ENCODE peak calls at places on chromosome X, in ten cellular contexts. M, X, B, I, P, E, T, D, C and U are unnamed samples.

GRCh38 chrX:71532078-71532752 is 689 bp upstream of the OGT start:
- DNase-seq in C (no peak), P (no peak), E (peak; percentile 63), X (peak; percentile 72), M (peak; percentile 53), T (peak; percentile 33), D (no peak), B (no peak), I (peak; percentile 51), U (no peak)

GRCh38 chrX:36642052-36642451 is 366.1 kb upstream of the FAM47C start:
- DNase-seq in C (no peak), E (no peak), I (no peak), B (no peak), T (no peak), P (no peak), D (no peak), M (no peak), X (no peak), U (no peak)

GRCh38 chrX:8967471-8967870 is 66.5 kb downstream of the FAM9B start:
- DNase-seq in M (no peak), T (no peak), B (no peak), C (no peak), I (no peak), E (no peak), D (no peak), P (no peak), X (no peak), U (no peak)

GRCh38 chrX:17632942-17633341 is 104.4 kb upstream of the SCML1 start:
- DNase-seq in P (no peak), X (no peak), I (no peak), C (no peak), M (no peak), T (no peak), D (no peak), E (no peak), B (no peak), U (no peak)

GRCh38 chrX:119503484-119503861 is 35.2 kb downstream of the SLC25A5 start:
- DNase-seq in D (no peak), E (peak; percentile 70), X (no peak), C (peak; percentile 81), I (no peak), T (no peak), B (peak; percentile 56), M (no peak), P (no peak), U (no peak)

GRCh38 chrX:18895157-18895952 is 88.6 kb downstream of the PHKA2 start:
- DNase-seq in X (no peak), T (no peak), B (no peak), M (no peak), C (peak; percentile 72), D (no peak), E (peak; percentile 49), I (no peak), P (no peak), U (no peak)

GRCh38 chrX:35726176-35726575 is 72.0 kb upstream of the MAGEB16 start:
- DNase-seq in B (no peak), T (no peak), C (no peak), P (no peak), X (no peak), M (no peak), D (no peak), I (no peak), E (peak; percentile 22), U (no peak)

GRCh38 chrX:39152106-39152649 is 350.9 kb downstream of the MID1IP1 start:
- DNase-seq in B (no peak), E (no peak), C (peak; percentile 54), P (peak; percentile 68), D (peak; percentile 50), I (peak; percentile 24), X (peak; percentile 36), M (peak; percentile 26), T (peak; percentile 50), U (no peak)

GRCh38 chrX:30302957-30303356 is 6.2 kb downstream of the NR0B1 start:
- DNase-seq in I (no peak), M (no peak), B (no peak), C (peak; percentile 46), E (no peak), X (no peak), D (no peak), T (no peak), P (no peak), U (no peak)

GRCh38 chrX:106802063-106802387 is 448 bp upstream of the TBC1D8B start:
- DNase-seq in I (no peak), D (no peak), B (no peak), E (no peak), X (no peak), M (no peak), P (no peak), T (no peak), C (no peak), U (no peak)

GRCh38 chrX:63439580-63439979 is 88.4 kb upstream of the SPIN4 start:
- DNase-seq in P (no peak), C (no peak), M (no peak), D (no peak), B (no peak), X (no peak), I (no peak), E (no peak), T (no peak), U (no peak)

GRCh38 chrX:10190367-10190766 is 33.6 kb downstream of the CLCN4 start:
- DNase-seq in I (no peak), E (peak; percentile 69), C (no peak), P (no peak), X (no peak), B (no peak), T (no peak), M (no peak), D (no peak), U (peak; percentile 5)

GRCh38 chrX:43655151-43655676 is 885 bp upstream of the MAOA start:
- DNase-seq in I (peak; percentile 14), C (peak; percentile 63), T (peak; percentile 34), P (no peak), X (peak; percentile 33), D (peak; percentile 10), M (no peak), B (peak; percentile 52), E (peak; percentile 49), U (no peak)

GRCh38 chrX:106734827-106735226 is 8.3 kb downstream of the RNF128 start:
- DNase-seq in B (no peak), I (no peak), P (no peak), M (no peak), C (no peak), X (no peak), T (no peak), E (no peak), D (no peak), U (no peak)

GRCh38 chrX:151151668-151152267 is 24.6 kb upstream of the GPR50 start:
- DNase-seq in P (no peak), B (no peak), C (no peak), M (peak; percentile 50), T (no peak), X (peak; percentile 19), I (peak; percentile 4), E (peak; percentile 33), D (no peak), U (peak; percentile 1)

GRCh38 chrX:41086627-41086932 is 1.3 kb downstream of the USP9X start:
- DNase-seq in B (no peak), X (no peak), P (no peak), M (no peak), D (no peak), T (no peak), C (no peak), I (no peak), E (no peak), U (no peak)

GRCh38 chrX:50049228-50049627 is 126.8 kb downstream of the CLCN5 start:
- DNase-seq in D (no peak), I (no peak), X (no peak), E (no peak), T (no peak), P (no peak), C (no peak), M (no peak), B (no peak), U (no peak)

GRCh38 chrX:8647176-8647575 is 84.8 kb downstream of the ANOS1 start:
- DNase-seq in B (no peak), P (no peak), C (no peak), T (no peak), E (peak; percentile 51), M (no peak), I (no peak), X (no peak), D (no peak), U (no peak)

GRCh38 chrX:155966876-155967275 is 30.6 kb upstream of the IL9R start:
- DNase-seq in I (peak; percentile 9), D (no peak), B (no peak), E (no peak), M (peak; percentile 14), X (peak; percentile 54), T (no peak), C (no peak), P (no peak), U (peak; percentile 10)

GRCh38 chrX:69268637-69269036 is 103.4 kb upstream of the PJA1 start:
- DNase-seq in T (no peak), I (no peak), X (no peak), C (no peak), M (no peak), D (no peak), E (no peak), P (no peak), B (no peak), U (no peak)

GRCh38 chrX:16319929-16320328 is 152.6 kb downstream of the MAGEB17 start:
- DNase-seq in C (no peak), M (no peak), X (no peak), D (no peak), I (no peak), B (no peak), E (no peak), T (no peak), P (no peak), U (no peak)

GRCh38 chrX:69109706-69110635 is 55.3 kb downstream of the PJA1 start:
- DNase-seq in I (no peak), D (no peak), X (no peak), B (peak; percentile 56), C (no peak), P (no peak), M (no peak), E (peak; percentile 72), T (no peak), U (no peak)

GRCh38 chrX:2682582-2683177 is 8.4 kb upstream of the CD99 start:
- DNase-seq in M (no peak), X (no peak), I (no peak), E (no peak), P (no peak), T (no peak), B (no peak), D (no peak), C (no peak), U (no peak)

GRCh38 chrX:8284131-8284530 is 113.1 kb upstream of the VCX2 start:
- DNase-seq in M (no peak), P (no peak), E (no peak), B (no peak), D (no peak), X (no peak), T (no peak), C (no peak), I (no peak), U (no peak)

GRCh38 chrX:15915959-15916703 is 61.5 kb upstream of the AP1S2 start:
- DNase-seq in M (no peak), B (no peak), C (no peak), E (peak; percentile 54), T (no peak), X (no peak), P (no peak), D (no peak), I (no peak), U (no peak)

GRCh38 chrX:68684919-68685304 is 37.4 kb downstream of the STARD8 start:
- DNase-seq in P (no peak), M (no peak), I (no peak), C (no peak), E (no peak), B (no peak), X (no peak), T (no peak), D (no peak), U (no peak)

GRCh38 chrX:74242050-74242449 is 61.9 kb upstream of the ZCCHC13 start:
- DNase-seq in I (no peak), P (no peak), C (no peak), M (no peak), B (no peak), D (no peak), T (no peak), E (peak; percentile 90), X (no peak), U (no peak)

GRCh38 chrX:57906790-57907189 is 3.5 kb downstream of the ZXDA start:
- DNase-seq in X (no peak), I (no peak), B (no peak), M (no peak), T (no peak), D (no peak), P (no peak), C (no peak), E (peak; percentile 61), U (no peak)